ENCODE peak calls at places on chromosome 2, in eight cellular contexts. One of them, this sample, is unnamed.
A peak's percentile ranks its signal among the peaks of the same experiment; 100 is the strongest.

GRCh38 chr2:10331702-10332401 is 29.1 kb downstream of the HPCAL1 start:
- DNase-seq in brain microvascular endothelial cell: no peak
- DNase-seq in gastrocnemius medialis: no peak
- DNase-seq in activated T-cell treated with anti-CD3 and anti-CD28 coated beads, Interleukin-2, amount 50 U/mL, for 4 hours: peak; percentile 38
- DNase-seq in A172: no peak
- DNase-seq in cardiac muscle cell: no peak
- DNase-seq in brain pericyte: no peak
- DNase-seq in hepatic stellate cell: no peak
- DNase-seq in this sample: no peak

GRCh38 chr2:98709530-98709929 is 21.4 kb downstream of the MGAT4A start:
- DNase-seq in brain microvascular endothelial cell: no peak
- DNase-seq in gastrocnemius medialis: no peak
- DNase-seq in activated T-cell treated with anti-CD3 and anti-CD28 coated beads, Interleukin-2, amount 50 U/mL, for 4 hours: no peak
- DNase-seq in A172: no peak
- DNase-seq in cardiac muscle cell: no peak
- DNase-seq in brain pericyte: no peak
- DNase-seq in hepatic stellate cell: no peak
- DNase-seq in this sample: no peak

GRCh38 chr2:232339121-232340081 is 39.1 kb upstream of the ALPP start:
- DNase-seq in brain microvascular endothelial cell: no peak
- DNase-seq in gastrocnemius medialis: peak; percentile 4
- DNase-seq in activated T-cell treated with anti-CD3 and anti-CD28 coated beads, Interleukin-2, amount 50 U/mL, for 4 hours: peak; percentile 3
- DNase-seq in A172: no peak
- DNase-seq in cardiac muscle cell: no peak
- DNase-seq in brain pericyte: no peak
- DNase-seq in hepatic stellate cell: no peak
- DNase-seq in this sample: no peak

GRCh38 chr2:234865586-234865985 is 86.2 kb upstream of the SH3BP4 start:
- DNase-seq in brain microvascular endothelial cell: no peak
- DNase-seq in gastrocnemius medialis: no peak
- DNase-seq in activated T-cell treated with anti-CD3 and anti-CD28 coated beads, Interleukin-2, amount 50 U/mL, for 4 hours: no peak
- DNase-seq in A172: no peak
- DNase-seq in cardiac muscle cell: no peak
- DNase-seq in brain pericyte: no peak
- DNase-seq in hepatic stellate cell: no peak
- DNase-seq in this sample: no peak

GRCh38 chr2:218023636-218024035 is 20.8 kb upstream of the TNS1 start:
- DNase-seq in brain microvascular endothelial cell: no peak
- DNase-seq in gastrocnemius medialis: peak; percentile 11
- DNase-seq in activated T-cell treated with anti-CD3 and anti-CD28 coated beads, Interleukin-2, amount 50 U/mL, for 4 hours: no peak
- DNase-seq in A172: no peak
- DNase-seq in cardiac muscle cell: no peak
- DNase-seq in brain pericyte: no peak
- DNase-seq in hepatic stellate cell: no peak
- DNase-seq in this sample: no peak

GRCh38 chr2:134359367-134360081 is 105.7 kb downstream of the MGAT5 start:
- DNase-seq in brain microvascular endothelial cell: no peak
- DNase-seq in gastrocnemius medialis: no peak
- DNase-seq in activated T-cell treated with anti-CD3 and anti-CD28 coated beads, Interleukin-2, amount 50 U/mL, for 4 hours: no peak
- DNase-seq in A172: peak; percentile 77
- DNase-seq in cardiac muscle cell: no peak
- DNase-seq in brain pericyte: no peak
- DNase-seq in hepatic stellate cell: no peak
- DNase-seq in this sample: peak; percentile 48

GRCh38 chr2:199381531-199381930 is 76.2 kb downstream of the SATB2 start:
- DNase-seq in brain microvascular endothelial cell: no peak
- DNase-seq in gastrocnemius medialis: no peak
- DNase-seq in activated T-cell treated with anti-CD3 and anti-CD28 coated beads, Interleukin-2, amount 50 U/mL, for 4 hours: no peak
- DNase-seq in A172: no peak
- DNase-seq in cardiac muscle cell: no peak
- DNase-seq in brain pericyte: no peak
- DNase-seq in hepatic stellate cell: no peak
- DNase-seq in this sample: no peak

GRCh38 chr2:104734937-104735586 is 118.9 kb upstream of the POU3F3 start:
- DNase-seq in brain microvascular endothelial cell: no peak
- DNase-seq in gastrocnemius medialis: no peak
- DNase-seq in activated T-cell treated with anti-CD3 and anti-CD28 coated beads, Interleukin-2, amount 50 U/mL, for 4 hours: no peak
- DNase-seq in A172: no peak
- DNase-seq in cardiac muscle cell: no peak
- DNase-seq in brain pericyte: no peak
- DNase-seq in hepatic stellate cell: no peak
- DNase-seq in this sample: no peak